ENCODE peak calls at places on chromosomes 4 and X, in eight cellular contexts. P, H, T, J, M, O, Y and I are unnamed samples.

GRCh38 chr4:80989921-80990544 is 40.5 kb upstream of the BMP3 start:
- DNase-seq in P (peak; percentile 26), T (peak; percentile 59), O (peak; percentile 20), J (peak; percentile 40), H (peak; percentile 50), M (peak; percentile 57), Y (peak; percentile 15), I (peak; percentile 59)

GRCh38 chr4:993111-994029 is at the start of gene SLC26A1:
- DNase-seq in T (peak; percentile 51), O (peak; percentile 49), P (no peak), M (no peak), J (peak; percentile 95), Y (no peak), H (no peak), I (no peak)

GRCh38 chr4:19324175-19324574 is 927.5 kb upstream of the SLIT2 start:
- DNase-seq in Y (no peak), T (no peak), P (no peak), O (no peak), J (no peak), M (peak; percentile 34), H (no peak), I (no peak)

GRCh38 chr4:154014401-154015105 is 225.7 kb upstream of the SFRP2 start:
- DNase-seq in Y (no peak), T (no peak), H (no peak), O (no peak), J (no peak), P (no peak), M (no peak), I (no peak)

GRCh38 chrX:68254738-68255645 is 178.3 kb downstream of the OPHN1 start:
- DNase-seq in T (peak; percentile 49), P (no peak), M (no peak), J (no peak), Y (no peak), O (no peak), H (no peak), I (no peak)

GRCh38 chrX:44873415-44874270 is 655 bp downstream of the KDM6A start:
- DNase-seq in M (peak; percentile 30), Y (no peak), J (no peak), O (peak; percentile 30), H (no peak), P (no peak), T (peak; percentile 56), I (peak; percentile 87)

GRCh38 chr4:161704653-161705052 is 459.1 kb downstream of the FSTL5 start:
- DNase-seq in H (no peak), M (no peak), T (no peak), O (no peak), P (no peak), J (no peak), Y (no peak), I (no peak)

GRCh38 chr4:56434599-56435000 is 815 bp downstream of the PPAT start:
- DNase-seq in T (no peak), M (peak; percentile 72), Y (no peak), O (no peak), P (no peak), H (no peak), J (no peak), I (no peak)

GRCh38 chr4:88958080-88958479 is 98.9 kb downstream of the FAM13A start:
- DNase-seq in O (no peak), P (no peak), T (no peak), J (no peak), M (no peak), Y (no peak), H (no peak), I (no peak)

GRCh38 chr4:88908003-88908402 is 149.0 kb downstream of the FAM13A start:
- DNase-seq in T (no peak), Y (no peak), O (no peak), H (no peak), M (no peak), J (no peak), P (no peak), I (no peak)

GRCh38 chr4:76489799-76490176 is 54.8 kb downstream of the SHROOM3 start:
- DNase-seq in O (no peak), H (no peak), T (no peak), M (no peak), J (no peak), Y (no peak), P (no peak), I (no peak)

GRCh38 chr4:76499461-76499860 is 64.4 kb downstream of the SHROOM3 start:
- DNase-seq in Y (no peak), H (no peak), M (no peak), P (no peak), J (no peak), O (no peak), T (no peak), I (no peak)

GRCh38 chr4:76498550-76498949 is 63.5 kb downstream of the SHROOM3 start:
- DNase-seq in H (no peak), Y (no peak), J (peak; percentile 70), P (no peak), O (no peak), M (no peak), T (no peak), I (no peak)

GRCh38 chr4:76494243-76494642 is 59.2 kb downstream of the SHROOM3 start:
- DNase-seq in T (no peak), O (no peak), P (no peak), J (no peak), H (no peak), M (no peak), Y (no peak), I (no peak)

DNA sequence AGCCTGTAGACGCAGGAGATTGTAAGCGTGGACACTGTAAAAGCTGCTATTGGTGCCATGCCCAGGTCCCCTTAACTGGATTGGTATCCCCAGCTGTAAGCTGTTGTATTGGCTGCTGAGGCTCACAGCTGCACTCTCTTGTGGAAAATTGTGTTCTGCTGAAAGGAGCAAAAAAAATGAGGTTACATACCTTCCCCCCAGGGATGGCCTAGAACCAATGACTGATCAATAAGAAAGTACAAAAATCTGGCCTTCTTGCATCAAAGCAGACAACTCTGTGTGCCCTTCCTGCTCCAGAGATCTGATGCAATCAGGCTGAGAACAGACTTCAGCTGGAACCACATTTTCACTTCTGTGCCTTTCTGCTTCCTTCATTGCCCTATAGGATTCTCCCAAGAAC is 60.1 kb downstream of the SHROOM3 start:
- DNase-seq in J (no peak), H (no peak), M (no peak), Y (no peak), P (no peak), O (no peak), T (no peak), I (no peak)
- TF ChIP-seq POLR2A in J (no peak), H (no peak), M (no peak), Y (no peak), P (no peak), O (no peak), T (no peak), I (no peak)

DNA sequence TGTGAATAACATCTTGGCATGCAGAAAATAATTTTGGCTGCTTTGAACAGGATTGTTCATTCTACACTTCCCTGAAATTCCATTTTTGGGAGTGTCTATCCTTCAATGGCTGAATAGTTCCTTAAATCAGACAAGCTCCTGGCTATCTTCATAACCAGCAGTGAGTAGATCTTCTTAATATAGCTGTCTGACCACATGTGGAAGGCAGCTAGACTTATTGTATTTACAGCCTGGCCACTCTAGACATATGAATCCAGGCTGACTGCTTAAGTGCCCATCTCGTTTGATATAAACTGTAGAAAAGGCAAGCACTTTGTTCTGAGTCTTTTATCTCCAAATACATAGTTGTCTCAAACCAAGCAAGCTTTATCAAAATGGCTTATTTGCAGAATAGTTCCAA is 40.0 kb downstream of the PWWP3B start:
- DNase-seq in H (no peak), Y (no peak), P (no peak), J (no peak), T (no peak), O (no peak), M (no peak), I (no peak)
- TF ChIP-seq MAX in H (no peak), Y (no peak), P (no peak), J (no peak), T (no peak), O (no peak), M (no peak), I (no peak)

GRCh38 chr4:132827522-132827921 is 321.6 kb upstream of the PCDH10 start:
- DNase-seq in H (no peak), M (no peak), J (no peak), T (no peak), P (peak; percentile 11), Y (no peak), O (no peak), I (no peak)
- TF ChIP-seq POLR2A in H (no peak), M (no peak), J (no peak), T (no peak), P (no peak), Y (no peak), O (no peak), I (no peak)

DNA sequence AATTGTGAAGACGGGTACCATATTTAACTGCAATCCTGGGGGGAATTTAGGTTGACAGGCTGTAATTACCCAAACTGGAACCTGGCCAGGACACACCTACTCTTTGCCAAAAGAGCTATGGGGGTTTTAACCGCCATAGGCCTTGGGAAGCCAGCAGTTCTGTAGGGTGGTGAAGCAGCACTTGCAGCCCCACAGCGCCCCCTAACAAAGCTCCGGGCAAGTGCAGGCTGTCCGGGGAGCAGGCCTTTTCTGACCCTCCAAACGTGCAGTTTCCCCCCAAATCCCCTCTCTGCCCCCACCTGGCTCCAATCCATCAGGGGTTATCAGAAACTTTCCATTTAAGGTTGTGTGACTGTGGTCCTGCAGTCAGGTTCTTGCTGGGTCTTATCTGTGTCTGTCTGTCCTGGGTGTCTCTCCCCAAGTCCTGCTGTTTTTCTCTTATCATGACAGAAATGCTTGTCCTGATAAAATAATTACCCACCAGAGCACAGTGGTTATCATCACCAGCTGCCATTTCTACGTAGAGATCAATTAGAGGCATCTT is 350.9 kb downstream of the MID1IP1 start:
- DNase-seq in J (no peak), T (peak; percentile 14), H (no peak), M (no peak), P (no peak), Y (no peak), O (peak; percentile 71), I (peak; percentile 58)
- TF ChIP-seq MAX in J (no peak), T (no peak), H (no peak), M (no peak), P (no peak), Y (no peak), O (no peak), I (no peak)

DNA sequence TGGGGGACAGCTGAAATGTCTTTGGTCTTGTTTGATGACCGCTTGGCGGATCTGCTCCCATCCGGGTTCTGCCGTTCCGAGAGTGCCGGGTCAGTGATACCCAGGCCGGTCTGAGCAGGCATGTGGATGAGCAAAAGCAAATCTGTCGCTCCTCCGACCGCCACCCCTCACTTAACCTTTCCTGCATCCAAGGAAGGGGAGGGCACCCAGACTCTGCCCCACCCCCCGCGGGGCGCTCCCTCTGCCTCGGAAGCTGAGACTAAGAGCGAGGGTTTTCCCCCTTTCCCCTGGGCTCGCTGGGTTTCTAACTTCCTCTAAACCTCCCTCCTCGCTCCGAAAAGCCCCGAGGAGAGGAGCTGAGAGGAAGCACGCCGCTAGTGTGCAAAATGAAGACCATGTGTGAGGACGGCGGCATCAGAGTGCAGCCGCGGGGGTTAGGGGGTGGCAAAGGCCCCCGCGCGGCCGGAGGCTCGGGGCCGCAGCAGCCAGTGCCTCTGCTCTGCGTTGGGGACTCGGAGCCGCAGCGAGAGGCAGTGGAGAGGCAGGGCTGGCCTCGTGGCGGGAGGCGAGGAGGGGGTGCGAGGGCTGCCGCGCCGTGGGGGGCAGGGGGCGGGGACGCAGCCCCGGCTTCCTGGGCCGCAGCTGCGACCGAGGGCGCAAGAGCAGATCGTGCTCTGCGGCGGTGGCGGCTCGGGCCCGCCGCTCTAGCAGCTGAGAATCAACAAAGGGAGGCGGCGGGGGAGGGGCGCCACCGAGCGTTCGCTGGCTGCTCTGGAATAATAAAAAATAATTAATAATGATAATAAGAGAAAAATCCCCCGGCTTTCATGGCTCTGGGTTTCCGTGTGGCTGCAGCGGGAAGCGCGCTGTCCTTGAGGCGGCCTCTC is 55.8 kb upstream of the BCOR start:
- DNase-seq in T (peak; percentile 41), M (no peak), O (peak; percentile 67), P (no peak), J (no peak), H (no peak), Y (no peak), I (peak; percentile 92)
- TF ChIP-seq POLR2A in T (peak; percentile 21), M (no peak), O (peak; percentile 55), P (no peak), J (no peak), H (no peak), Y (no peak), I (peak; percentile 41)